ENCODE peak calls at places on chromosomes 4 and X, in four cellular contexts. One of them, this sample, is unnamed.

GRCh38 chrX:76509775-76510174 is 82.3 kb downstream of the MAGEE1 start:
- DNase-seq in GM23248: no peak
- DNase-seq in MCF 10A: no peak
- DNase-seq in adipocyte: no peak
- DNase-seq in this sample: no peak

GRCh38 chrX:154791467-154791866 is 13.8 kb downstream of the MPP1 start:
- DNase-seq in GM23248: no peak
- DNase-seq in adipocyte: no peak
- DNase-seq in MCF 10A: no peak
- DNase-seq in this sample: no peak

GRCh38 chr4:5217411-5217810 is 166.1 kb downstream of the STK32B start:
- DNase-seq in MCF 10A: no peak
- DNase-seq in adipocyte: peak
- DNase-seq in GM23248: peak
- DNase-seq in this sample: no peak

GRCh38 chr4:6393066-6393465 is 79.3 kb downstream of the PPP2R2C start:
- DNase-seq in GM23248: no peak
- DNase-seq in MCF 10A: no peak
- DNase-seq in adipocyte: no peak
- DNase-seq in this sample: no peak

GRCh38 chr4:186932631-186933150 is 209.0 kb upstream of the FAT1 start:
- DNase-seq in MCF 10A: peak
- DNase-seq in adipocyte: peak
- DNase-seq in GM23248: peak
- DNase-seq in this sample: peak

GRCh38 chr4:47145630-47146029 is 114.3 kb downstream of the GABRB1 start:
- DNase-seq in adipocyte: peak
- DNase-seq in MCF 10A: peak
- DNase-seq in GM23248: peak
- DNase-seq in this sample: peak

GRCh38 chrX:133461226-133461625 is 45.9 kb upstream of the GPC4 start:
- DNase-seq in adipocyte: peak
- DNase-seq in GM23248: no peak
- DNase-seq in MCF 10A: no peak
- DNase-seq in this sample: no peak

GRCh38 chrX:30865020-30865419 is 24.0 kb downstream of the TAB3 start:
- DNase-seq in GM23248: peak
- DNase-seq in MCF 10A: peak
- DNase-seq in adipocyte: no peak
- DNase-seq in this sample: peak

GRCh38 chr4:133618963-133619362 is 469.9 kb downstream of the PCDH10 start:
- DNase-seq in GM23248: no peak
- DNase-seq in MCF 10A: no peak
- DNase-seq in adipocyte: no peak
- DNase-seq in this sample: no peak

GRCh38 chr4:120769227-120769626 is 153.3 kb downstream of the PRDM5 start:
- DNase-seq in MCF 10A: peak
- DNase-seq in adipocyte: peak
- DNase-seq in GM23248: peak
- DNase-seq in this sample: peak

GRCh38 chr4:165394275-165394674 is 15.5 kb downstream of the CPE start:
- DNase-seq in MCF 10A: peak
- DNase-seq in adipocyte: peak
- DNase-seq in GM23248: peak
- DNase-seq in this sample: peak

GRCh38 chrX:12999422-12999821 is 24.5 kb downstream of the TMSB4X start:
- DNase-seq in adipocyte: no peak
- DNase-seq in MCF 10A: no peak
- DNase-seq in GM23248: no peak
- DNase-seq in this sample: no peak

GRCh38 chr4:133145241-133145640 is 3.9 kb upstream of the PCDH10 start:
- DNase-seq in adipocyte: no peak
- DNase-seq in GM23248: no peak
- DNase-seq in MCF 10A: no peak
- DNase-seq in this sample: no peak

GRCh38 chr4:146975535-146975934 is 29.9 kb upstream of the TTC29 start:
- DNase-seq in adipocyte: no peak
- DNase-seq in MCF 10A: no peak
- DNase-seq in GM23248: no peak
- DNase-seq in this sample: no peak

GRCh38 chr4:6442555-6442954 is 29.9 kb downstream of the PPP2R2C start:
- DNase-seq in MCF 10A: no peak
- DNase-seq in GM23248: no peak
- DNase-seq in adipocyte: no peak
- DNase-seq in this sample: no peak

GRCh38 chr4:144645102-144645469 is 870 bp upstream of the HHIP start:
- DNase-seq in MCF 10A: no peak
- DNase-seq in GM23248: no peak
- DNase-seq in adipocyte: peak
- DNase-seq in this sample: no peak

GRCh38 chr4:182978152-182978827 is 61.1 kb upstream of the DCTD start:
- DNase-seq in GM23248: peak
- DNase-seq in MCF 10A: no peak
- DNase-seq in adipocyte: no peak
- DNase-seq in this sample: peak

GRCh38 chr4:55609393-55609821 is 17.4 kb upstream of the PDCL2 start:
- DNase-seq in adipocyte: peak
- DNase-seq in GM23248: peak
- DNase-seq in MCF 10A: peak
- DNase-seq in this sample: peak

GRCh38 chr4:16705341-16705740 is 193.1 kb downstream of the LDB2 start:
- DNase-seq in MCF 10A: no peak
- DNase-seq in GM23248: no peak
- DNase-seq in adipocyte: no peak
- DNase-seq in this sample: no peak

GRCh38 chr4:76955187-76955586 is 5.6 kb downstream of the SEPTIN11 start:
- DNase-seq in MCF 10A: peak
- DNase-seq in GM23248: peak
- DNase-seq in adipocyte: peak
- DNase-seq in this sample: no peak

This sample was measured in ELR.